ENCODE peak calls at places on chromosomes 12 and 14, in seven cellular contexts. D is esophagus squamous epithelium, A is endothelial cell of umbilical vein, B is stomach, Y is H54, K is adrenal gland, I is heart left ventricle. V is an unnamed sample.

GRCh38 chr14:71206766-71207371 is 299.6 kb downstream of the PCNX1 start:
- DNase-seq in D (no peak), Y (peak), A (peak), B (peak), K (peak), I (peak), V (peak)

GRCh38 chr14:59161571-59162175 is 26.8 kb upstream of the DAAM1 start:
- DNase-seq in A (peak), B (no peak), Y (peak), D (no peak), I (peak), K (peak), V (no peak)

GRCh38 chr12:16611146-16611545 is 5.2 kb upstream of the LMO3 start:
- DNase-seq in Y (no peak), I (no peak), B (no peak), K (no peak), D (no peak), A (no peak), V (no peak)

GRCh38 chr12:132066345-132066685 is 77.8 kb downstream of the DDX51 start:
- DNase-seq in K (no peak), B (no peak), D (no peak), Y (no peak), I (no peak), A (no peak), V (no peak)

GRCh38 chr14:33932526-33933292 is 18.2 kb downstream of the EGLN3 start:
- DNase-seq in K (no peak), B (no peak), D (no peak), Y (no peak), I (peak), A (no peak), V (no peak)

GRCh38 chr12:124861492-124861891 is 2.2 kb downstream of the SCARB1 start:
- DNase-seq in I (peak), A (peak), K (peak), Y (no peak), B (no peak), D (no peak), V (no peak)

GRCh38 chr14:33118653-33119052 is 180.0 kb downstream of the NPAS3 start:
- DNase-seq in D (no peak), I (no peak), B (no peak), Y (no peak), A (no peak), K (no peak), V (no peak)

GRCh38 chr14:54564799-54565235 is 2.1 kb upstream of the SAMD4A start:
- DNase-seq in D (no peak), A (peak), Y (no peak), B (no peak), K (peak), I (no peak), V (peak)

GRCh38 chr12:6351622-6352021 is 9.7 kb upstream of the TNFRSF1A start:
- DNase-seq in K (no peak), I (no peak), A (no peak), D (no peak), Y (no peak), B (no peak), V (no peak)

GRCh38 chr12:46005151-46005797 is 14.9 kb upstream of the SCAF11 start:
- DNase-seq in D (no peak), B (no peak), A (peak), K (no peak), I (no peak), Y (no peak), V (no peak)

GRCh38 chr12:3930216-3930615 is 57.0 kb upstream of the PARP11 start:
- DNase-seq in Y (no peak), B (no peak), D (no peak), K (no peak), A (no peak), I (no peak), V (no peak)

GRCh38 chr14:58026967-58027366 is 125.0 kb downstream of the ARMH4 start:
- DNase-seq in A (no peak), Y (no peak), K (no peak), I (no peak), B (no peak), D (no peak), V (no peak)

GRCh38 chr12:125357561-125357960 is 292.3 kb downstream of the AACS start:
- DNase-seq in K (no peak), Y (no peak), B (no peak), A (no peak), I (no peak), D (no peak), V (no peak)

GRCh38 chr12:4962539-4963486 is 53.1 kb downstream of the KCNA1 start:
- DNase-seq in A (no peak), I (no peak), Y (peak), B (no peak), D (no peak), K (no peak), V (no peak)

GRCh38 chr12:11685716-11686115 is 36.2 kb downstream of the ETV6 start:
- DNase-seq in A (no peak), B (no peak), K (no peak), I (no peak), D (no peak), Y (no peak), V (no peak)
- TF ChIP-seq POLR2A in A (no peak), B (no peak), K (no peak), I (no peak), D (no peak), Y (no peak), V (no peak)

DNA sequence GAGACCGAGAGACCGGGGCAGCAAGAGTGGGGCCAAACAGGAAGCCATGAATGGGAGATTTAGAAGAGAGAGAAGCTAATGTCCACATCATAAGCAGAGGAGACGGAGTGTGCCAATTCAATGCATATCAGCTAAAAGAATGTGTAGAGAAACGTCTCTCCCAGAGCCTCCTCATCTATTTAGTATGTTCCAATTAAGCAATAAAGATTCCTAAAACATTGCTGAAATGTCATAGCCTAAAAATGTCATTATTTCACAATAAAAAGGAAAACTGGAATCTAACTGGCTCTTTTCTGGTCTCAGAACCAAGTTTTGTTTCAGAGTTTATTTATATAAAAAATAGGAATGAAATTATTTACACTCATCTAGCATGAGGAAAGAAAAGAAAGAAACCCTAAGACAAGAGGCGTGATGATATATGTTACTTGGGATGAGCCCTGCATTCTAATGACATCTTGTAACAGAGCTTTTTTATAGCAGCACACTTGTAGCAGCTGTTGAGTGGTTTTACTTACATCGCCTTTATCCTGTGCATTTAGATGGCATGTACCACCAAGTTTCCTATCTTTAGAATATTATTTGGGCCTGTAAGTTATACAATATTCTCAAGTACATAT is 266.3 kb upstream of the PRKD1 start:
- DNase-seq in D (no peak), I (no peak), A (no peak), B (no peak), K (no peak), Y (no peak), V (no peak)
- TF ChIP-seq POLR2A in D (no peak), I (no peak), A (no peak), B (no peak), K (no peak), Y (no peak), V (no peak)

DNA sequence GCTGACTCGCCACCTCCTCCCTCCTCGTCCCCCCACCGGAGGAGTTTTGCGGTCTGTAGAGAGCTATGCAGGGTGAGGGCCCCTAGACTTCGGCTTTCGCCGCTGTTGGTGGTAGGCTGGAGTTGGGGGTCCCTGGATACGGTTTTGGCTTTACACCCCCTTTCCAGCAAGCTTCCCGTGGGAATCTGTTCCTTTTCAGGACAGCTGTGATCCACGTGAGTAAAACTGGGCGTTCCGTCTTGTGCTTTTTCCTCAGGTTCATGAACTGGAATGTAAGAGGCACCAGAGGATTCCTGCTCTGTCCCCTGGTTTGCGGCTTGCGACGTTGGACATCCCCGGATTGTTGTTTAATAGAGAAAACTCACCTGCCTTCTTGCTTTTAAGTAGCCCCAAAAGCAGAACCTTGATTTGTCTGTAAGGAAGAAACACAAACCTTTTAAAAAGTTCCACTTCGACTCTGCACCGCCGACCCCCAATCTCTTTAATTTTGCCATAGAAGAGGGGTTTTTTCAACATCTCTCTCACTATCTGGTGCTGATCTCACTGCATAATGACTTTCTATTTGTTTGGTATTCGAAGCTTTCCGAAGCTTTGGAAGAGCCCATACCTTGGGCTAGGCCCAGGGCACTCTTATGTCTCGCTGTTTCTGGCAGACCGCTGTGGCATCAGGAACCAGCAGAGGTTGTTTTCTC is 490 bp downstream of the PRORP start:
- DNase-seq in D (no peak), I (no peak), Y (no peak), B (no peak), A (peak), K (peak), V (no peak)
- TF ChIP-seq POLR2A in D (no peak), I (no peak), Y (no peak), B (no peak), A (no peak), K (no peak), V (no peak)

DNA sequence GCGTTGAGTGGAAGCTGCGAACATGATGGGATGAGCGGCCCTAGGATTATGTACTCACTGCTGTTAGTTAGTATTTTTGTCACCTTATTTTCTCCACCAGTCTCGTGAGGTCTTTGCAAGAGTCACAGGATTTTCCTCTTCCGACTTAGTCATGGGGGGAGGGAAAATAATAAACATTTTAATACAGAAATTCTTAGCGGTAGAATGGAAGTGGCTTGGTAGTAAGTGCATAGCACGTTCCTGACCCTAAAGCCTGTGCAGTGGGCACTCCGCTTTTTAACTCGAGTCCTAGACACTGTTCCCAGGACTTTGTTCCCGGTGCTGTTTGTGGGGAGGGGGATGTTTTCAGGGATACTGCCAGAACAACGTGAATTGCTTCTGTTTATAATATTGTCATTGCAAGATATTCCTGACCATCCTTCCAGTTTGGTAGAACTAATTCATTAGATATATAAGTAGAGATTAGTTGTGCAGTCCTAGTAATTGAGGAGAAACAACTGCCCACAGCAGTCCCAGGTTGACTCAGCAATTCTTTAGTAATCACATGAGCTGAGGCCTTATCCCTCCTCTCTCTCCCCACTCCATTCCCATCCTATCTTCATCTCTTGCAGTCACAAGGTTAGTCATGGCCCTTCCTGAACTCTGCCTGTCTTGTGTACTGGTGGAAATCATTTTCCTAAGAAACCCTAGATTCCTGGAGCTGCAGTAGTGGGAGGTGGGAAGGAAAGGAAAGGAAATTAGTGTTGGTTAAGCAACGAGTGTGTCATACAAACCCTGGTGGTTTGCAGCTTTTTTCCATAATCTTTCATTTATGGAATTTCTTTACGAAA is 796 bp downstream of the SLC38A6 start:
- DNase-seq in D (no peak), A (peak), Y (peak), I (no peak), B (no peak), K (peak), V (peak)
- TF ChIP-seq POLR2A in D (no peak), A (peak), Y (no peak), I (no peak), B (no peak), K (no peak), V (no peak)

GRCh38 chr12:64608901-64609542 is 1.3 kb upstream of the RASSF3 start:
- DNase-seq in D (no peak), Y (peak), I (no peak), A (peak), B (no peak), K (peak), V (peak)
- TF ChIP-seq POLR2A in D (no peak), Y (no peak), I (no peak), A (peak), B (no peak), K (peak), V (no peak)